ENCODE peak calls at places on chromosome 15, in seven cellular contexts. J is uterus, R is transverse colon, H is GM23338, F is fibroblast of pulmonary artery, D is kidney epithelial cell, Y is pancreas. C is an unnamed sample.
A peak's percentile ranks its signal among the peaks of the same experiment; 100 is the strongest.

GRCh38 chr15:77024273-77025065 is 29.5 kb downstream of the PSTPIP1 start:
- DNase-seq in J (peak; percentile 46), R (peak; percentile 72), H (peak; percentile 82), F (peak; percentile 53), D (no peak), Y (peak; percentile 92), C (no peak)

GRCh38 chr15:82647045-82647834 is at the start of gene CPEB1:
- DNase-seq in J (peak; percentile 68), R (peak; percentile 42), H (peak; percentile 75), F (peak; percentile 26), D (no peak), Y (peak; percentile 75), C (no peak)

GRCh38 chr15:45157974-45158373 is 28.2 kb downstream of the DUOX1 start:
- DNase-seq in J (no peak), R (no peak), H (peak; percentile 34), F (peak; percentile 85), D (peak; percentile 31), Y (no peak), C (no peak)

GRCh38 chr15:67178569-67179210 is 75.8 kb downstream of the AAGAB start:
- DNase-seq in J (peak; percentile 33), R (no peak), H (no peak), F (peak; percentile 97), D (peak; percentile 91), Y (peak; percentile 38), C (peak; percentile 93)

GRCh38 chr15:96327155-96327741 is 3.3 kb upstream of the NR2F2 start:
- DNase-seq in J (peak; percentile 68), R (no peak), H (peak; percentile 75), F (peak; percentile 93), D (peak; percentile 66), Y (no peak), C (peak; percentile 82)

GRCh38 chr15:43958894-43959330 is 132.1 kb downstream of the WDR76 start:
- DNase-seq in J (no peak), R (no peak), H (peak; percentile 57), F (peak; percentile 52), D (peak; percentile 85), Y (no peak), C (peak; percentile 63)

GRCh38 chr15:100131321-100132224 is 210.2 kb downstream of the ADAMTS17 start:
- DNase-seq in J (no peak), R (peak; percentile 24), H (peak; percentile 37), F (peak; percentile 55), D (no peak), Y (peak; percentile 85), C (no peak)

GRCh38 chr15:101384276-101384675 is 89.2 kb upstream of the SNRPA1 start:
- DNase-seq in J (no peak), R (no peak), H (no peak), F (no peak), D (no peak), Y (no peak), C (no peak)

GRCh38 chr15:32688151-32688639 is 29.6 kb upstream of the GREM1 start:
- DNase-seq in J (no peak), R (no peak), H (no peak), F (no peak), D (peak; percentile 89), Y (peak; percentile 82), C (no peak)

GRCh38 chr15:99441871-99442267 is 123.9 kb upstream of the MEF2A start:
- DNase-seq in J (no peak), R (no peak), H (no peak), F (no peak), D (no peak), Y (no peak), C (no peak)

GRCh38 chr15:72758195-72758594 is 25.4 kb downstream of the ADPGK start:
- DNase-seq in J (no peak), R (no peak), H (no peak), F (peak; percentile 93), D (peak; percentile 76), Y (no peak), C (peak; percentile 78)

GRCh38 chr15:70127288-70127746 is 29.6 kb upstream of the TLE3 start:
- DNase-seq in J (no peak), R (peak; percentile 37), H (no peak), F (peak; percentile 77), D (no peak), Y (no peak), C (peak; percentile 73)

GRCh38 chr15:48802867-48803266 is 8.0 kb downstream of the CEP152 start:
- DNase-seq in J (no peak), R (no peak), H (no peak), F (peak; percentile 84), D (peak; percentile 98), Y (no peak), C (peak; percentile 99)

GRCh38 chr15:52427804-52428203 is 100.9 kb downstream of the MYO5A start:
- DNase-seq in J (no peak), R (no peak), H (no peak), F (peak; percentile 74), D (peak; percentile 35), Y (no peak), C (peak; percentile 86)

GRCh38 chr15:33160581-33161165 is 33.8 kb downstream of the FMN1 start:
- DNase-seq in J (no peak), R (no peak), H (no peak), F (no peak), D (no peak), Y (no peak), C (no peak)

GRCh38 chr15:37751401-37751800 is 183.0 kb upstream of the TMCO5A start:
- DNase-seq in J (no peak), R (no peak), H (no peak), F (no peak), D (no peak), Y (no peak), C (no peak)

GRCh38 chr15:90873998-90874605 is 5.7 kb downstream of the FURIN start:
- DNase-seq in J (no peak), R (peak; percentile 32), H (peak; percentile 57), F (no peak), D (no peak), Y (peak; percentile 86), C (no peak)

GRCh38 chr15:34055868-34056595 is 17.0 kb upstream of the AVEN start:
- DNase-seq in J (no peak), R (no peak), H (no peak), F (peak; percentile 97), D (peak; percentile 34), Y (no peak), C (peak; percentile 90)

GRCh38 chr15:69138963-69139362 is 21.5 kb upstream of the GLCE start:
- DNase-seq in J (no peak), R (no peak), H (peak; percentile 4), F (no peak), D (no peak), Y (no peak), C (no peak)

GRCh38 chr15:101159096-101159935 is 92.5 kb downstream of the CHSY1 start:
- DNase-seq in J (no peak), R (no peak), H (no peak), F (no peak), D (no peak), Y (peak; percentile 30), C (no peak)

GRCh38 chr15:76866716-76867321 is 38.3 kb downstream of the SCAPER start:
- DNase-seq in J (no peak), R (no peak), H (peak; percentile 43), F (peak; percentile 65), D (no peak), Y (no peak), C (no peak)

GRCh38 chr15:85550283-85550682 is 169.9 kb downstream of the AKAP13 start:
- DNase-seq in J (no peak), R (no peak), H (no peak), F (no peak), D (no peak), Y (no peak), C (no peak)
- H3K4me3 ChIP-seq in J (no peak overlapping the region), R (no peak overlapping the region), H (no peak overlapping the region), F (no peak overlapping the region), D (no peak overlapping the region), Y (no peak overlapping the region), C (no peak overlapping the region)

DNA sequence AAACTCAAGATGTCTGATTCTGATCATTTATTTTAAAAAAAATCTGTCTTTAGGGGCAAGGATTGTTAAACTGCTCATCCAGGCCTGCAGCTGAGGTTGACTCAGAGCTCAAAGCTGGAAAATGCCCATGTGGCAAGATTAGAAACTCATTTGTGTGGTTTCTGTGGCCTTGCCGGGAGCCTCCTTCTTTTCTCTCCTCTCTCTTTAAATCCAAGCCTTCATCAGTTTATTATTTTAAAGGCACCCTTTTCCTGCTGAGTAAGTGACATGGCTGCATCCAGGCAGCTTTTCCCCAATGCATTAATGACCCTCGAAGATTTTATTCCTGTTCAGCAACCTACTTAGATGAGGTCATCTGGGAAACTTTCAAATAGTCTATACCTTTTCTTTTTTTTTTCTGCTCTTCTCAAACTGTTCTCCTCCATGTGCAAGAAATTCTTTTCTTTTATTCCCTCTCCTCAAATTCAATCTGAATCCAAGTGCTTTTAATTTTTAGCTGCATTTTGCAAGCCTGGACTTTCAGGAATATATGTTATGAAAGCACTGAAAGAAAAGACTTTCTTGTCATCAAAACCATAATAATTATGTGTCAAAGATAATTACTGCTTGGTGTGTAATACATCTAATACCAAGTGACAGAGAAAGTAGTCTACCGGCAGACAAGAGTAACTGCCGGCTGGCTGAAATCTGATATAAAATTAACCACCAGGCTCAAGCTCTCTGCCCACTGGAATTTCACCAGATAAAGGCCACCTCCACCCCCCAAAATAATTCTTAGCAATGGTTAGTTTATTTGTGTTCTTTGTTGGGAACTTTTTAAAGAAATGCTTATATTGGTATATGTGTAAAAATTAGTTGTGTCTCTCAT is 221.1 kb upstream of the CDIN1 start:
- DNase-seq in J (no peak), R (no peak), H (no peak), F (peak; percentile 61), D (peak; percentile 70), Y (no peak), C (peak; percentile 51)
- H3K4me3 ChIP-seq in J (no peak overlapping the region), R (no peak overlapping the region), H (no peak overlapping the region), F (no peak overlapping the region), D (no peak overlapping the region), Y (no peak overlapping the region), C (no peak overlapping the region)

DNA sequence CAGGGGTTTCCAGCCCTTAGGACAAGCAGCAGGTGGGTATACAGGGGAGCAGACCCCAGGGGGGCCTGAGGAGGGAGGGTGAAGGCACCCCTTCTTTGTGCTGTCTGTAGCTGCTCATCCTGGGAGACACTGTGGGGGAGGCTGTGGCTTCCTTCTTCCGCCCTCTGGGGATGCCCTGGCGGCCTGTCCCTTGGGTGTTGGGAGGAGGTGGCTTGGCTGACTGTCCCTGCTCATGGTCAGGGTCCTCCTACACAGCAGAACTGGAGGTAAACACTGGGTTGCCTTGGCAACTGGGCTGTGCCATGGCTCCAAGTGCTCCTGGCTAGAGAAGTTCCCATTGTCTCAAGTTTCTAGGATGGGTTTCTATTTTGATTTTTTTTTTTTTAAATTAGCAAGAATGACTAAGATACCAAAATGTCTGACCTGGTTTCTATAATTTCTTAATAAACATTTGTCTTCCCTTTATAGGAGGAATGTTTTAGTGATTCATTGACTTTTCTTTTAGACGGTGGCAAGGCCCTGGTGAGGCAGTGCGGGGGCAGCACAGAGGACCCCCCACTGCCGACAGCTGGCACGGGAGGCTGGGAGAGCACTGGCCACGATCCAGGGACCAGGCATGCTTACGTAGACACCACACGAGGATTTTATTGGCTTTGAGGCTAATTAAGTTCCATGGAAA is 12.4 kb downstream of the KLF13 start:
- DNase-seq in J (peak; percentile 75), R (no peak), H (peak; percentile 52), F (peak; percentile 92), D (peak; percentile 66), Y (no peak), C (no peak)
- H3K4me3 ChIP-seq in J (no peak overlapping the region), R (no peak overlapping the region), H (no peak overlapping the region), F (no peak overlapping the region), D (no peak overlapping the region), Y (no peak overlapping the region), C (no peak overlapping the region)

GRCh38 chr15:79641841-79642240 is 209.7 kb downstream of the MINAR1 start:
- DNase-seq in J (no peak), R (no peak), H (no peak), F (no peak), D (no peak), Y (no peak), C (no peak)
- H3K4me3 ChIP-seq in J (no peak overlapping the region), R (no peak overlapping the region), H (no peak overlapping the region), F (no peak overlapping the region), D (no peak overlapping the region), Y (no peak overlapping the region), C (no peak overlapping the region)

GRCh38 chr15:41584636-41585139 is 25.7 kb downstream of the TYRO3 start:
- DNase-seq in J (no peak), R (no peak), H (peak; percentile 59), F (no peak), D (no peak), Y (no peak), C (no peak)
- H3K4me3 ChIP-seq in J (peak overlapping the region; percentile 45), R (peak overlapping the region; percentile 46), H (peak overlapping the region; percentile 61), F (no peak overlapping the region), D (no peak overlapping the region), Y (no peak overlapping the region), C (peak overlapping the region; percentile 11)

C was measured in retinal pigment epithelial cell.